ENCODE peak calls at places on chromosomes 7 and 10, in seven cellular contexts. S is GM13977, D is Calu3, G is choroid plexus epithelial cell, A is RWPE1, J is mammary epithelial cell, O is GM12864. N is an unnamed sample.

GRCh38 chr7:132394283-132395003 is 181.8 kb downstream of the PLXNA4 start:
- DNase-seq in S (no peak), O (no peak), G (no peak), D (no peak), A (no peak), J (no peak), N (no peak)

GRCh38 chr10:71079761-71080380 is 132.5 kb upstream of the UNC5B start:
- DNase-seq in S (no peak), D (no peak), J (no peak), A (no peak), G (no peak), O (no peak), N (no peak)

GRCh38 chr10:89633484-89633883 is 11.6 kb downstream of the PANK1 start:
- DNase-seq in J (peak; percentile 79), D (peak; percentile 31), S (no peak), G (peak; percentile 95), A (peak; percentile 51), O (no peak), N (no peak)

GRCh38 chr10:72328045-72328828 is 26.5 kb downstream of the DNAJB12 start:
- DNase-seq in S (no peak), A (no peak), G (peak; percentile 81), D (peak; percentile 89), J (no peak), O (no peak), N (peak; percentile 52)

GRCh38 chr7:117069379-117069778 is 116.1 kb downstream of the ST7 start:
- DNase-seq in G (no peak), S (no peak), J (no peak), A (no peak), D (no peak), O (no peak), N (peak; percentile 10)

GRCh38 chr7:11570205-11570604 is 261.8 kb downstream of the THSD7A start:
- DNase-seq in G (no peak), D (no peak), O (no peak), S (no peak), J (no peak), A (no peak), N (no peak)

GRCh38 chr10:30647089-30647488 is 17.5 kb upstream of the LYZL2 start:
- DNase-seq in D (no peak), S (no peak), A (no peak), G (no peak), J (no peak), O (no peak), N (no peak)

GRCh38 chr7:128201067-128201689 is 39.9 kb upstream of the LEP start:
- DNase-seq in A (no peak), S (no peak), J (no peak), D (no peak), O (no peak), G (no peak), N (no peak)

GRCh38 chr10:69757553-69758309 is 44.0 kb upstream of the COL13A1 start:
- DNase-seq in O (no peak), A (no peak), D (peak; percentile 35), J (peak; percentile 21), S (no peak), G (peak; percentile 68), N (no peak)

GRCh38 chr7:110224643-110225042 is 866.3 kb upstream of the LRRN3 start:
- DNase-seq in D (peak; percentile 20), O (no peak), A (no peak), G (peak; percentile 8), S (no peak), J (peak; percentile 14), N (no peak)

GRCh38 chr7:4803397-4804241 is 28.2 kb downstream of the AP5Z1 start:
- DNase-seq in G (no peak), O (no peak), D (no peak), A (no peak), S (no peak), J (no peak), N (no peak)

GRCh38 chr10:93406367-93407145 is 75.6 kb downstream of the MYOF start:
- DNase-seq in D (no peak), J (peak; percentile 45), G (peak; percentile 54), O (no peak), A (no peak), S (no peak), N (no peak)

GRCh38 chr10:22345301-22346086 is at the start of gene SPAG6:
- DNase-seq in A (no peak), S (peak; percentile 77), J (no peak), G (no peak), O (no peak), D (no peak), N (peak; percentile 74)

GRCh38 chr10:122475130-122475529 is 13.8 kb downstream of the HTRA1 start:
- DNase-seq in J (no peak), D (no peak), O (no peak), A (no peak), G (no peak), S (no peak), N (no peak)

GRCh38 chr7:92695308-92696261 is 105.4 kb upstream of the FAM133B start:
- DNase-seq in O (no peak), D (peak; percentile 68), J (peak; percentile 77), S (no peak), A (no peak), G (peak; percentile 98), N (no peak)

GRCh38 chr7:26525413-26526287 is 234.0 kb downstream of the SNX10 start:
- DNase-seq in O (no peak), G (no peak), D (no peak), S (no peak), J (no peak), A (no peak), N (no peak)

GRCh38 chr7:111198255-111198654 is 107.3 kb downstream of the LRRN3 start:
- DNase-seq in S (no peak), O (no peak), G (peak; percentile 100), D (peak; percentile 64), A (peak; percentile 84), J (peak; percentile 99), N (no peak)

GRCh38 chr10:68135362-68135761 is 26.1 kb downstream of the MYPN start:
- DNase-seq in D (no peak), J (peak; percentile 6), O (no peak), A (no peak), S (no peak), G (peak; percentile 47), N (no peak)

GRCh38 chr7:44415510-44415909 is 74.9 kb downstream of the NUDCD3 start:
- DNase-seq in A (no peak), D (no peak), J (no peak), O (no peak), S (no peak), G (no peak), N (no peak)

GRCh38 chr7:104960741-104961479 is 53.1 kb upstream of the KMT2E start:
- DNase-seq in J (peak; percentile 83), A (no peak), D (no peak), G (peak; percentile 77), O (peak; percentile 49), S (no peak), N (no peak)

GRCh38 chr7:149762610-149763009 is 10.8 kb downstream of the ZNF467 start:
- DNase-seq in O (no peak), S (no peak), G (no peak), J (no peak), A (no peak), D (no peak), N (no peak)

GRCh38 chr10:77075916-77076315 is 561.7 kb downstream of the KCNMA1 start:
- DNase-seq in G (no peak), J (no peak), A (no peak), S (no peak), O (no peak), D (no peak), N (no peak)

GRCh38 chr7:142876991-142877910 is 8.3 kb downstream of the TRPV6 start:
- DNase-seq in G (no peak), O (no peak), A (no peak), J (no peak), D (no peak), S (no peak), N (no peak)

GRCh38 chr7:126937196-126937595 is 315.5 kb downstream of the GRM8 start:
- DNase-seq in S (no peak), A (no peak), D (peak; percentile 15), J (peak; percentile 45), G (peak; percentile 0), O (no peak), N (no peak)

GRCh38 chr7:101775181-101775580 is 42.2 kb upstream of the CUX1 start:
- DNase-seq in J (no peak), A (no peak), D (no peak), G (no peak), O (no peak), S (no peak), N (no peak)

GRCh38 chr7:138483516-138483915 is 23.5 kb downstream of the TRIM24 start:
- DNase-seq in O (no peak), G (no peak), J (no peak), D (no peak), A (no peak), S (no peak), N (no peak)

GRCh38 chr7:90351987-90352386 is 5.5 kb downstream of the GTPBP10 start:
- DNase-seq in J (no peak), S (no peak), G (no peak), A (no peak), D (no peak), O (no peak), N (no peak)

GRCh38 chr7:25529320-25529719 is 301.0 kb upstream of the NPVF start:
- DNase-seq in A (no peak), O (no peak), D (no peak), J (no peak), S (no peak), G (no peak), N (no peak)

GRCh38 chr10:80443531-80443974 is 10.6 kb upstream of the TSPAN14 start:
- DNase-seq in O (no peak), S (no peak), J (no peak), G (peak; percentile 50), A (no peak), D (peak; percentile 35), N (peak; percentile 50)

GRCh38 chr7:54546081-54546985 is 4.2 kb downstream of the VSTM2A start:
- DNase-seq in S (peak; percentile 49), J (no peak), D (peak; percentile 83), A (peak; percentile 51), G (no peak), O (no peak), N (peak; percentile 40)
- TF ChIP-seq CTCF in S (no peak), J (peak; percentile 44), D (peak; percentile 50), A (peak; percentile 13), G (no peak), O (no peak), N (no peak)

DNA sequence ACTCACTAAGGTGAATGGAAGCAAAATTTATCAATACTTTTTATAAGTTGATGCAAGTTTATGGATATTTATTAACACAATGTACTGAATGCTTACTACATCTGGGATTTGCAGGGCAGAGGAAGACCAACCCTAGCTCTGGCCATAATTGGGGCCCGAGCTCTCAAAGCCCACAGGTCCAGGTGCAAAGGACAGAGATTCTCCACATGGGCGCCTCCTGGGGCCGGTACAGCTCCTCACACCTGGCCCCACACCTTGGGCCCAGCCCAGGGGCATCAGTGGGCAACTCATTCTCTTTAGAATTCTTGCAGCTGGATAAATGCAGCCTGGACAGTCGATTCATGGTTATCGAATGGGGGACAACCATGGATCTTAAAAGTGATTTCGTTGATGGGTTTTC is 47.1 kb downstream of the CALML3 start:
- DNase-seq in G (no peak), S (no peak), D (no peak), O (no peak), A (no peak), J (no peak), N (no peak)
- TF ChIP-seq CTCF in G (no peak), S (no peak), D (no peak), O (no peak), A (no peak), J (no peak), N (no peak)

GRCh38 chr10:65555192-65555591 is 1370.6 kb upstream of the LRRTM3 start:
- DNase-seq in A (no peak), D (no peak), O (no peak), G (no peak), J (no peak), S (no peak), N (no peak)
- TF ChIP-seq CTCF in A (no peak), D (no peak), O (no peak), G (no peak), J (peak; percentile 36), S (no peak), N (no peak)

GRCh38 chr10:6988654-6989053 is 408.6 kb upstream of the PRKCQ start:
- DNase-seq in O (no peak), J (no peak), D (no peak), G (no peak), A (no peak), S (no peak), N (no peak)
- TF ChIP-seq CTCF in O (no peak), J (no peak), D (no peak), G (no peak), A (no peak), S (no peak), N (no peak)